ENCODE peak calls at places on chromosomes 11 and 22, in seven cellular contexts. One of them, this sample, is unnamed.

GRCh38 chr11:8756201-8756600 is 73.6 kb downstream of the RPL27A start:
- DNase-seq in LNCaP clone FGC: no peak
- DNase-seq in PC-9: no peak
- DNase-seq in psoas muscle: no peak
- DNase-seq in Peyer's patch: no peak
- DNase-seq in thoracic aorta: no peak
- DNase-seq in AG04449: no peak
- DNase-seq in this sample: no peak

GRCh38 chr11:2296913-2297622 is 4.7 kb downstream of the C11orf21 start:
- DNase-seq in psoas muscle: peak
- DNase-seq in PC-9: no peak
- DNase-seq in Peyer's patch: no peak
- DNase-seq in LNCaP clone FGC: no peak
- DNase-seq in AG04449: no peak
- DNase-seq in thoracic aorta: no peak
- DNase-seq in this sample: no peak

GRCh38 chr11:135075740-135076139 is 663.7 kb upstream of the B3GAT1 start:
- DNase-seq in psoas muscle: peak
- DNase-seq in LNCaP clone FGC: peak
- DNase-seq in PC-9: peak
- DNase-seq in Peyer's patch: peak
- DNase-seq in thoracic aorta: peak
- DNase-seq in AG04449: no peak
- DNase-seq in this sample: no peak

GRCh38 chr22:50503475-50504145 is 3.9 kb downstream of the LMF2 start:
- DNase-seq in thoracic aorta: no peak
- DNase-seq in PC-9: no peak
- DNase-seq in psoas muscle: no peak
- DNase-seq in LNCaP clone FGC: no peak
- DNase-seq in AG04449: no peak
- DNase-seq in Peyer's patch: no peak
- DNase-seq in this sample: no peak

GRCh38 chr11:4191031-4191571 is 96.5 kb downstream of the RRM1 start:
- DNase-seq in Peyer's patch: no peak
- DNase-seq in AG04449: no peak
- DNase-seq in LNCaP clone FGC: no peak
- DNase-seq in psoas muscle: no peak
- DNase-seq in PC-9: no peak
- DNase-seq in thoracic aorta: peak
- DNase-seq in this sample: no peak

GRCh38 chr11:36210529-36210928 is 78.7 kb downstream of the COMMD9 start:
- DNase-seq in Peyer's patch: no peak
- DNase-seq in LNCaP clone FGC: no peak
- DNase-seq in PC-9: no peak
- DNase-seq in thoracic aorta: no peak
- DNase-seq in AG04449: no peak
- DNase-seq in psoas muscle: no peak
- DNase-seq in this sample: no peak

GRCh38 chr11:130781906-130782305 is 134.4 kb downstream of the SNX19 start:
- DNase-seq in Peyer's patch: no peak
- DNase-seq in PC-9: peak
- DNase-seq in AG04449: no peak
- DNase-seq in LNCaP clone FGC: no peak
- DNase-seq in psoas muscle: no peak
- DNase-seq in thoracic aorta: no peak
- DNase-seq in this sample: no peak

GRCh38 chr11:84720706-84721402 is 906.3 kb downstream of the DLG2 start:
- DNase-seq in thoracic aorta: no peak
- DNase-seq in psoas muscle: peak
- DNase-seq in AG04449: no peak
- DNase-seq in PC-9: no peak
- DNase-seq in Peyer's patch: no peak
- DNase-seq in LNCaP clone FGC: no peak
- DNase-seq in this sample: no peak

GRCh38 chr11:15935370-15935769 is 421.0 kb downstream of the SOX6 start:
- DNase-seq in PC-9: no peak
- DNase-seq in thoracic aorta: no peak
- DNase-seq in AG04449: no peak
- DNase-seq in LNCaP clone FGC: no peak
- DNase-seq in psoas muscle: no peak
- DNase-seq in Peyer's patch: no peak
- DNase-seq in this sample: no peak

GRCh38 chr11:123426766-123427165 is 3.3 kb upstream of the GRAMD1B start:
- DNase-seq in thoracic aorta: no peak
- DNase-seq in PC-9: no peak
- DNase-seq in AG04449: no peak
- DNase-seq in psoas muscle: no peak
- DNase-seq in Peyer's patch: no peak
- DNase-seq in LNCaP clone FGC: no peak
- DNase-seq in this sample: no peak

GRCh38 chr11:2525941-2526807 is 81.4 kb downstream of the KCNQ1 start:
- DNase-seq in Peyer's patch: no peak
- DNase-seq in psoas muscle: peak
- DNase-seq in LNCaP clone FGC: no peak
- DNase-seq in PC-9: no peak
- DNase-seq in thoracic aorta: peak
- DNase-seq in AG04449: no peak
- DNase-seq in this sample: no peak

GRCh38 chr22:19955241-19956128 is 13.9 kb upstream of the TXNRD2 start:
- DNase-seq in thoracic aorta: no peak
- DNase-seq in Peyer's patch: no peak
- DNase-seq in PC-9: no peak
- DNase-seq in AG04449: no peak
- DNase-seq in psoas muscle: peak
- DNase-seq in LNCaP clone FGC: no peak
- DNase-seq in this sample: no peak

GRCh38 chr11:65565624-65566453 is 4.4 kb upstream of the ZNRD2 start:
- DNase-seq in AG04449: no peak
- DNase-seq in LNCaP clone FGC: no peak
- DNase-seq in PC-9: no peak
- DNase-seq in Peyer's patch: no peak
- DNase-seq in psoas muscle: no peak
- DNase-seq in thoracic aorta: no peak
- DNase-seq in this sample: no peak

GRCh38 chr11:65014146-65014960 is at the start of gene ARL2:
- DNase-seq in thoracic aorta: no peak
- DNase-seq in psoas muscle: no peak
- DNase-seq in LNCaP clone FGC: no peak
- DNase-seq in PC-9: no peak
- DNase-seq in Peyer's patch: peak
- DNase-seq in AG04449: no peak
- DNase-seq in this sample: no peak

GRCh38 chr11:33690290-33691050 is 10.2 kb downstream of the C11orf91 start:
- DNase-seq in AG04449: peak
- DNase-seq in thoracic aorta: peak
- DNase-seq in Peyer's patch: no peak
- DNase-seq in PC-9: peak
- DNase-seq in LNCaP clone FGC: no peak
- DNase-seq in psoas muscle: peak
- DNase-seq in this sample: peak

GRCh38 chr11:112174789-112175595 is at the start of gene BCO2:
- DNase-seq in psoas muscle: peak
- DNase-seq in AG04449: no peak
- DNase-seq in PC-9: peak
- DNase-seq in thoracic aorta: peak
- DNase-seq in LNCaP clone FGC: peak
- DNase-seq in Peyer's patch: peak
- DNase-seq in this sample: peak

GRCh38 chr11:27347949-27348879 is 14.8 kb downstream of the CCDC34 start:
- DNase-seq in psoas muscle: no peak
- DNase-seq in thoracic aorta: no peak
- DNase-seq in LNCaP clone FGC: no peak
- DNase-seq in PC-9: no peak
- DNase-seq in Peyer's patch: no peak
- DNase-seq in AG04449: no peak
- DNase-seq in this sample: no peak

GRCh38 chr11:46615756-46616155 is 1.3 kb downstream of the HARBI1 start:
- DNase-seq in thoracic aorta: no peak
- DNase-seq in LNCaP clone FGC: no peak
- DNase-seq in Peyer's patch: no peak
- DNase-seq in psoas muscle: no peak
- DNase-seq in PC-9: no peak
- DNase-seq in AG04449: no peak
- DNase-seq in this sample: no peak

GRCh38 chr11:16846305-16846704 is 107.9 kb downstream of the C11orf58 start:
- DNase-seq in Peyer's patch: no peak
- DNase-seq in LNCaP clone FGC: no peak
- DNase-seq in psoas muscle: no peak
- DNase-seq in thoracic aorta: no peak
- DNase-seq in AG04449: no peak
- DNase-seq in PC-9: no peak
- DNase-seq in this sample: no peak

GRCh38 chr22:19764050-19764593 is 3.5 kb downstream of the TBX1 start:
- DNase-seq in LNCaP clone FGC: no peak
- DNase-seq in Peyer's patch: no peak
- DNase-seq in psoas muscle: no peak
- DNase-seq in AG04449: no peak
- DNase-seq in thoracic aorta: no peak
- DNase-seq in PC-9: no peak
- DNase-seq in this sample: no peak

GRCh38 chr11:9656864-9657263 is 7.0 kb upstream of the SWAP70 start:
- DNase-seq in PC-9: no peak
- DNase-seq in psoas muscle: no peak
- DNase-seq in thoracic aorta: no peak
- DNase-seq in LNCaP clone FGC: no peak
- DNase-seq in AG04449: no peak
- DNase-seq in Peyer's patch: no peak
- DNase-seq in this sample: no peak

GRCh38 chr11:115334932-115335788 is 169.1 kb downstream of the CADM1 start:
- DNase-seq in PC-9: no peak
- DNase-seq in AG04449: no peak
- DNase-seq in psoas muscle: no peak
- DNase-seq in thoracic aorta: no peak
- DNase-seq in Peyer's patch: no peak
- DNase-seq in LNCaP clone FGC: peak
- DNase-seq in this sample: no peak

GRCh38 chr11:100727410-100727809 is 40.3 kb downstream of the ARHGAP42 start:
- DNase-seq in PC-9: no peak
- DNase-seq in thoracic aorta: no peak
- DNase-seq in psoas muscle: no peak
- DNase-seq in Peyer's patch: no peak
- DNase-seq in AG04449: no peak
- DNase-seq in LNCaP clone FGC: no peak
- DNase-seq in this sample: no peak

GRCh38 chr22:28855355-28856094 is 27.8 kb upstream of the ZNRF3 start:
- DNase-seq in Peyer's patch: no peak
- DNase-seq in thoracic aorta: no peak
- DNase-seq in LNCaP clone FGC: peak
- DNase-seq in psoas muscle: no peak
- DNase-seq in PC-9: peak
- DNase-seq in AG04449: peak
- DNase-seq in this sample: peak

GRCh38 chr11:67354314-67355022 is 1.1 kb upstream of the POLD4 start:
- DNase-seq in LNCaP clone FGC: no peak
- DNase-seq in psoas muscle: peak
- DNase-seq in AG04449: peak
- DNase-seq in thoracic aorta: peak
- DNase-seq in Peyer's patch: no peak
- DNase-seq in PC-9: peak
- DNase-seq in this sample: peak

GRCh38 chr22:44326549-44326881 is 13.8 kb upstream of the SHISAL1 start:
- DNase-seq in AG04449: no peak
- DNase-seq in LNCaP clone FGC: no peak
- DNase-seq in Peyer's patch: no peak
- DNase-seq in thoracic aorta: no peak
- DNase-seq in psoas muscle: no peak
- DNase-seq in PC-9: no peak
- DNase-seq in this sample: no peak
- H3K4me3 ChIP-seq in AG04449: peak
- H3K4me3 ChIP-seq in LNCaP clone FGC: peak
- H3K4me3 ChIP-seq in Peyer's patch: peak
- H3K4me3 ChIP-seq in thoracic aorta: peak
- H3K4me3 ChIP-seq in psoas muscle: peak
- H3K4me3 ChIP-seq in PC-9: peak
- H3K4me3 ChIP-seq in this sample: peak

GRCh38 chr11:12064136-12064953 is 46.0 kb upstream of the MICAL2 start:
- DNase-seq in PC-9: no peak
- DNase-seq in Peyer's patch: no peak
- DNase-seq in AG04449: no peak
- DNase-seq in psoas muscle: no peak
- DNase-seq in LNCaP clone FGC: no peak
- DNase-seq in thoracic aorta: no peak
- DNase-seq in this sample: no peak

GRCh38 chr11:12066799-12067508 is 43.4 kb upstream of the MICAL2 start:
- DNase-seq in Peyer's patch: no peak
- DNase-seq in LNCaP clone FGC: peak
- DNase-seq in psoas muscle: peak
- DNase-seq in AG04449: no peak
- DNase-seq in thoracic aorta: no peak
- DNase-seq in PC-9: peak
- DNase-seq in this sample: peak

GRCh38 chr11:12063251-12063650 is 47.1 kb upstream of the MICAL2 start:
- DNase-seq in LNCaP clone FGC: no peak
- DNase-seq in psoas muscle: no peak
- DNase-seq in Peyer's patch: no peak
- DNase-seq in AG04449: no peak
- DNase-seq in PC-9: no peak
- DNase-seq in thoracic aorta: no peak
- DNase-seq in this sample: no peak

GRCh38 chr11:12066056-12066798 is 44.2 kb upstream of the MICAL2 start:
- DNase-seq in PC-9: peak
- DNase-seq in Peyer's patch: no peak
- DNase-seq in LNCaP clone FGC: no peak
- DNase-seq in psoas muscle: peak
- DNase-seq in thoracic aorta: peak
- DNase-seq in AG04449: peak
- DNase-seq in this sample: peak

GRCh38 chr11:12064954-12065280 is 45.5 kb upstream of the MICAL2 start:
- DNase-seq in thoracic aorta: no peak
- DNase-seq in Peyer's patch: no peak
- DNase-seq in AG04449: no peak
- DNase-seq in LNCaP clone FGC: no peak
- DNase-seq in psoas muscle: no peak
- DNase-seq in PC-9: no peak
- DNase-seq in this sample: no peak
- TF ChIP-seq CTCF in thoracic aorta: no peak
- TF ChIP-seq CTCF in Peyer's patch: no peak
- TF ChIP-seq CTCF in AG04449: no peak
- TF ChIP-seq CTCF in LNCaP clone FGC: no peak
- TF ChIP-seq CTCF in psoas muscle: no peak
- TF ChIP-seq CTCF in PC-9: no peak
- TF ChIP-seq CTCF in this sample: no peak

GRCh38 chr11:129768356-129768755 is 47.3 kb upstream of the TMEM45B start:
- DNase-seq in LNCaP clone FGC: no peak
- DNase-seq in thoracic aorta: no peak
- DNase-seq in AG04449: no peak
- DNase-seq in Peyer's patch: no peak
- DNase-seq in psoas muscle: no peak
- DNase-seq in PC-9: no peak
- DNase-seq in this sample: no peak
- H3K4me3 ChIP-seq in LNCaP clone FGC: no peak
- H3K4me3 ChIP-seq in thoracic aorta: no peak
- H3K4me3 ChIP-seq in AG04449: no peak
- H3K4me3 ChIP-seq in Peyer's patch: no peak
- H3K4me3 ChIP-seq in psoas muscle: no peak
- H3K4me3 ChIP-seq in PC-9: no peak
- H3K4me3 ChIP-seq in this sample: no peak

DNA sequence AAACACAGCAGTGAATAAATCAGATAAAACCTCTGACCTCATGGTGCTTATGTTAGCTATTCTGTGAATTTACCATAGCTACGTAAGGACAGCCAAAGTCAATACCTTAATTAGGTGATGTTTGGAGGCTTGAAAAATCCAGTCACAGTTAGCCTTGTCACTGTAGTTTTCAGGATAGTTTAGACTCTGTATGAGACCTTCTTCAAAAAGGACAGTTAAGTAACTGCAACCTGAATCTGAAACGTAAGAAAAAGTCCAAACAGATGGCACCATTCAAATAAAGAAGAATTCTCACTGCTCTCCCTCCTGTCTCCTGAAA is 11.4 kb downstream of the OVCH2 start:
- DNase-seq in psoas muscle: no peak
- DNase-seq in AG04449: no peak
- DNase-seq in PC-9: no peak
- DNase-seq in Peyer's patch: no peak
- DNase-seq in LNCaP clone FGC: no peak
- DNase-seq in thoracic aorta: no peak
- DNase-seq in this sample: no peak
- TF ChIP-seq CTCF in psoas muscle: no peak
- TF ChIP-seq CTCF in AG04449: no peak
- TF ChIP-seq CTCF in PC-9: peak
- TF ChIP-seq CTCF in Peyer's patch: no peak
- TF ChIP-seq CTCF in LNCaP clone FGC: no peak
- TF ChIP-seq CTCF in thoracic aorta: peak
- TF ChIP-seq CTCF in this sample: no peak